ENCODE peak calls at places on chromosome 7, in eight cellular contexts. H, Y, Q, E, W, U, L and C are unnamed samples.

GRCh38 chr7:155721056-155721455 is 76.6 kb downstream of the RBM33 start:
- DNase-seq in Y (no peak), Q (no peak), E (no peak), H (no peak), L (no peak), W (peak; percentile 25), U (peak; percentile 50), C (no peak)

GRCh38 chr7:5670173-5670933 is 111.1 kb downstream of the RNF216 start:
- DNase-seq in U (no peak), Y (no peak), Q (no peak), W (no peak), H (no peak), E (no peak), L (no peak), C (no peak)

GRCh38 chr7:100745184-100745583 is 11.8 kb downstream of the ZAN start:
- DNase-seq in W (no peak), H (no peak), Q (peak; percentile 78), L (no peak), U (peak; percentile 85), E (no peak), Y (no peak), C (peak; percentile 49)

GRCh38 chr7:82548141-82548688 is 104.6 kb upstream of the CACNA2D1 start:
- DNase-seq in Y (no peak), U (no peak), Q (no peak), L (no peak), E (no peak), W (no peak), H (no peak), C (no peak)

GRCh38 chr7:22083711-22084289 is 138.1 kb upstream of the CDCA7L start:
- DNase-seq in W (no peak), H (no peak), Y (no peak), U (no peak), Q (no peak), L (no peak), E (no peak), C (no peak)

GRCh38 chr7:1861799-1862458 is 191.9 kb downstream of the ELFN1 start:
- DNase-seq in Q (no peak), L (no peak), Y (no peak), W (peak; percentile 52), U (no peak), E (no peak), H (no peak), C (no peak)

GRCh38 chr7:94741179-94741578 is 85.2 kb upstream of the SGCE start:
- DNase-seq in L (no peak), E (no peak), U (no peak), Y (no peak), Q (no peak), W (no peak), H (no peak), C (no peak)

GRCh38 chr7:36207451-36208291 is 54.6 kb downstream of the EEPD1 start:
- DNase-seq in W (no peak), E (no peak), L (peak; percentile 66), H (no peak), U (no peak), Q (peak; percentile 80), Y (peak; percentile 82), C (no peak)

GRCh38 chr7:66747385-66748126 is 7.0 kb downstream of the RABGEF1 start:
- DNase-seq in E (no peak), Q (no peak), H (no peak), Y (no peak), U (no peak), W (no peak), L (no peak), C (no peak)

GRCh38 chr7:106402898-106403297 is 118.1 kb upstream of the NAMPT start:
- DNase-seq in E (no peak), W (no peak), Y (no peak), L (no peak), Q (no peak), H (no peak), U (no peak), C (no peak)

GRCh38 chr7:29243777-29244655 is 49.4 kb downstream of the CHN2 start:
- DNase-seq in H (no peak), U (peak; percentile 31), L (no peak), E (peak; percentile 28), Q (no peak), Y (no peak), W (no peak), C (no peak)

GRCh38 chr7:130494480-130494879 is 2.6 kb downstream of the MEST start:
- DNase-seq in Y (no peak), E (no peak), W (no peak), H (no peak), L (no peak), Q (no peak), U (no peak), C (no peak)

GRCh38 chr7:5695709-5696345 is 85.6 kb downstream of the RNF216 start:
- DNase-seq in L (no peak), H (no peak), E (no peak), Y (peak; percentile 86), Q (peak; percentile 74), U (no peak), W (peak; percentile 72), C (no peak)

GRCh38 chr7:55570939-55571338 is 1.4 kb downstream of the VOPP1 start:
- DNase-seq in H (no peak), L (no peak), Y (no peak), E (no peak), W (no peak), Q (no peak), U (no peak), C (no peak)

GRCh38 chr7:142414915-142415314 is 157.1 kb upstream of the PRSS58 start:
- DNase-seq in L (no peak), W (no peak), H (no peak), Q (no peak), U (no peak), E (no peak), Y (no peak), C (no peak)

GRCh38 chr7:142425281-142425680 is 167.4 kb upstream of the PRSS58 start:
- DNase-seq in U (no peak), Y (no peak), H (no peak), E (no peak), L (no peak), W (no peak), Q (no peak), C (peak; percentile 22)

GRCh38 chr7:142418316-142418715 is 160.5 kb upstream of the PRSS58 start:
- DNase-seq in Y (no peak), U (no peak), H (no peak), Q (no peak), W (no peak), E (no peak), L (no peak), C (no peak)

DNA sequence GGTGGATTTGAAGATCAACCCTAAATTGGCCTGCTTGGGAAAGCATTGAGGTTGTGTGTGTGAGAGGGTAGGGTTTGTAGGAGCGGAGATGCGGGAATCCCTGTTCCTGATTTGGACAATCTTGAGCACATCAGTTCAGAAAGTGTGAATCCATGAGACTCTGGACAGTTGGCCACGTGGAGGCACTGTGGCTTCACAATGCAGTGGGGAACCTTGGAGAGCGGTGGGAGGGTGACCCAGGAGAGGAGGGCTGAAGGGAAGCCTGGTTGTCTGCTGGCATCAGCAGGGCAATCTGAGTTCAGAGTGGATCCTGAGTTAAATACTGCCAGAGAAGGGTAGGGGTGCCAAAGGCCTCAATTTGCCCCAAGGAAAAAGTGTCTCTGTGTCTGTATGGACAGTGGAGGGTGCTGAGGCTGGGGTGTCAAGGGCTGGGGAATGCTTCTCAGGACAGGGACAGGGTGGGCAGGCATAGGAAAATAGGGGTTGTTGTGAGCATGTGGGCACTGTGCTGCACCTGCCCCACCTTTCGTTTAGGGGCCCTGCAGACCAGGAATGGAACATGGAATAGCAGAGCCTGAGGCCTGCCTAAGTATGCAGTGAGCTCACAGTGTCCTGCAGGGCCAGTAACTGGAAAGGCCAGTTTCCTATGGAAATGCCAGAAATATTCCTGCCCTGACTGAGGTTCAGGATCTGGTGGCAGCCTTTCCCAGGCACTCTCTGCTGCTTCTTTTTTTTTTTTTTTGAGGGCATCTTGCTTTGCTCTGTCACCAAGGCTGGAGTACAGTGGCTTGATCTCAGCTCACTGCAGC is 162.9 kb upstream of the PRSS58 start:
- DNase-seq in E (peak; percentile 66), U (no peak), Y (no peak), W (no peak), H (no peak), Q (no peak), L (no peak), C (peak; percentile 76)
- TF ChIP-seq CTCF in E (peak; percentile 58), U (no peak), Y (no peak), W (no peak), H (no peak), Q (no peak), L (no peak), C (no peak)

GRCh38 chr7:38656976-38657375 is 25.8 kb upstream of the AMPH start:
- DNase-seq in Y (no peak), E (no peak), U (no peak), H (no peak), Q (no peak), L (no peak), W (no peak), C (no peak)

GRCh38 chr7:38664972-38665371 is 33.8 kb upstream of the AMPH start:
- DNase-seq in U (no peak), Q (no peak), L (no peak), H (no peak), E (no peak), Y (no peak), W (no peak), C (no peak)

GRCh38 chr7:38659931-38660330 is 28.8 kb upstream of the AMPH start:
- DNase-seq in Q (no peak), Y (no peak), H (no peak), W (no peak), U (no peak), E (no peak), L (no peak), C (no peak)

GRCh38 chr7:38658916-38659315 is 27.7 kb upstream of the AMPH start:
- DNase-seq in E (no peak), U (no peak), L (no peak), Q (no peak), Y (no peak), W (no peak), H (no peak), C (no peak)

GRCh38 chr7:38660427-38661099 is 29.4 kb upstream of the AMPH start:
- DNase-seq in E (peak; percentile 47), U (peak; percentile 53), L (no peak), Q (no peak), W (no peak), H (peak; percentile 17), Y (no peak), C (no peak)
- TF ChIP-seq CTCF in E (peak; percentile 82), U (peak; percentile 79), L (peak; percentile 26), Q (no peak), W (peak; percentile 54), H (peak; percentile 74), Y (peak; percentile 53), C (peak; percentile 69)

GRCh38 chr7:104767113-104767512 is 246.9 kb upstream of the KMT2E start:
- DNase-seq in W (no peak), U (no peak), L (no peak), E (no peak), Y (no peak), Q (no peak), H (no peak), C (no peak)

GRCh38 chr7:104772405-104772821 is 241.6 kb upstream of the KMT2E start:
- DNase-seq in Y (no peak), U (no peak), H (no peak), L (no peak), W (no peak), Q (no peak), E (no peak), C (no peak)

GRCh38 chr7:104767826-104768536 is 246.0 kb upstream of the KMT2E start:
- DNase-seq in U (no peak), Y (no peak), H (no peak), W (no peak), Q (no peak), L (no peak), E (no peak), C (no peak)
- TF ChIP-seq CTCF in U (no peak), Y (no peak), H (no peak), W (no peak), Q (no peak), L (no peak), E (peak; percentile 17), C (no peak)

GRCh38 chr7:19984231-19984632 is 210.8 kb upstream of the TMEM196 start:
- DNase-seq in Q (no peak), W (peak; percentile 37), U (peak; percentile 33), Y (no peak), H (no peak), L (no peak), E (peak; percentile 42), C (no peak)
- TF ChIP-seq CTCF in Q (no peak), W (no peak), U (no peak), Y (no peak), H (no peak), L (no peak), E (peak; percentile 53), C (no peak)